ENCODE peak calls at places on chromosomes 16 and 17, in four cellular contexts. U, I, S and Z are unnamed samples.
A peak's percentile ranks its signal among the peaks of the same experiment; 100 is the strongest.

GRCh38 chr17:48526986-48527741 is 3.6 kb downstream of the HOXB1 start:
- DNase-seq in U (peak; percentile 69), I (no peak), S (peak; percentile 18), Z (no peak)

GRCh38 chr16:56013962-56014552 is 138.9 kb upstream of the CES5A start:
- DNase-seq in U (peak; percentile 94), I (no peak), S (peak; percentile 63), Z (peak; percentile 83)

GRCh38 chr16:54361246-54361645 is 74.7 kb upstream of the IRX3 start:
- DNase-seq in U (no peak), I (no peak), S (no peak), Z (no peak)

GRCh38 chr17:31297090-31297489 is at the start of gene OMG:
- DNase-seq in U (no peak), I (no peak), S (no peak), Z (no peak)

GRCh38 chr16:67661101-67661661 is 421 bp downstream of the PARD6A start:
- DNase-seq in U (peak; percentile 55), I (no peak), S (peak; percentile 22), Z (peak; percentile 62)

GRCh38 chr17:75848523-75849303 is 4.5 kb upstream of the UNC13D start:
- DNase-seq in U (peak; percentile 87), I (peak; percentile 85), S (peak; percentile 79), Z (peak; percentile 80)

GRCh38 chr17:31696184-31696602 is 162.9 kb downstream of the COPRS start:
- DNase-seq in U (peak; percentile 66), I (peak; percentile 72), S (peak; percentile 81), Z (peak; percentile 54)

GRCh38 chr17:41492771-41493170 is 3.1 kb upstream of the KRT36 start:
- DNase-seq in U (no peak), I (no peak), S (peak; percentile 33), Z (peak; percentile 66)

GRCh38 chr17:7141824-7142223 is 27.2 kb upstream of the ASGR2 start:
- DNase-seq in U (no peak), I (no peak), S (no peak), Z (peak; percentile 56)

GRCh38 chr17:1965556-1966273 is 59.4 kb downstream of the RTN4RL1 start:
- DNase-seq in U (peak; percentile 55), I (no peak), S (no peak), Z (no peak)

GRCh38 chr17:61065263-61065773 is 334.3 kb upstream of the TBX2 start:
- DNase-seq in U (no peak), I (no peak), S (no peak), Z (no peak)

GRCh38 chr16:6857575-6857974 is 475.1 kb upstream of the RBFOX1 start:
- DNase-seq in U (no peak), I (no peak), S (no peak), Z (no peak)

GRCh38 chr17:50172130-50172529 is 6.3 kb downstream of the SGCA start:
- DNase-seq in U (no peak), I (no peak), S (no peak), Z (no peak)

GRCh38 chr16:6861136-6861535 is 471.5 kb upstream of the RBFOX1 start:
- DNase-seq in U (no peak), I (no peak), S (no peak), Z (no peak)

DNA sequence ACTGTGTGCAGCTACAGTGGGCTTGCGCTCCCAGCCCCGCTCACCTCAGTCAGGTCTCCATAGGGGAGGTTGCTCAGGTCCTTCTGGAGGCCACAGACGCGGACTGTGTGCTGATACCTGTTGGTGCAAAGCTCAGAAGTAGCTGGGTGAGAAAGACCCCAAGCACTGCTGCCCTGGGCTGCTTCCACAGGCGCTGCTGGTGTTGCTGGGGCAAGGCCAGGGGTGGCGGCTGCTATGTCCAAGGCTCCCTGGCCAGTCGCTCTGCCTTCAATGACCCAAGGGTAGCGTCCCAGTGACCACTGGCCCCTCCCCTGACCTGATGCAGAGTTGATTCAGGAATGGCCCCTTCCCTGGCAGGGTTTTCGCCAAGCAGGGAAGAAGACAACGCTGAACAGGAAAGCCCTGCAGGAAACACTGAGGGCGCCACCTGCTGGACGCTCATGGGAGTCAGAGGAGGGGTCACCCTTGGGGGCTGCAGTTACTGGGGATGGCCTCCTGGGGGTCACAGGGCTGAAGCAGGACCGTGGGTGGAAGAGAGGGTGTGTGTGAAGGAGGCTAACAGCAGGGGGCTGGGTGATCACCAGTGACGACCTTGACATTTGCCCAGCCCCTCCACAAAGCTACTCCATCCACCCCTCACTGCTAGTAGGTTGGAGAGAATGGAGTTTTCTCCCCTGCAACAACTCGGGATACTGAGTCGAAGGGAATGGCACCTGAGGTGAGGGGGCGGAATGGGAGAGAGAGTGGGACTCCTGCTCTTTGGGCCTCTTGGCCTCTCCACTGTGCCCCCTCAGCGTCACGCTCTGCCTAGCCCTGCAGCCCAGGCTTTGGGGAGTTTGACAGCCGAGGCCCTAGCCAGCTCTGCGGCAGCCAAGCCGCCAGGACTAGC is 38.3 kb downstream of the ABCC12 start:
- DNase-seq in U (peak; percentile 91), I (peak; percentile 6), S (peak; percentile 53), Z (peak; percentile 81)
- TF ChIP-seq CTCF in U (peak; percentile 97), I (peak; percentile 32), S (peak; percentile 61), Z (peak; percentile 76)

DNA sequence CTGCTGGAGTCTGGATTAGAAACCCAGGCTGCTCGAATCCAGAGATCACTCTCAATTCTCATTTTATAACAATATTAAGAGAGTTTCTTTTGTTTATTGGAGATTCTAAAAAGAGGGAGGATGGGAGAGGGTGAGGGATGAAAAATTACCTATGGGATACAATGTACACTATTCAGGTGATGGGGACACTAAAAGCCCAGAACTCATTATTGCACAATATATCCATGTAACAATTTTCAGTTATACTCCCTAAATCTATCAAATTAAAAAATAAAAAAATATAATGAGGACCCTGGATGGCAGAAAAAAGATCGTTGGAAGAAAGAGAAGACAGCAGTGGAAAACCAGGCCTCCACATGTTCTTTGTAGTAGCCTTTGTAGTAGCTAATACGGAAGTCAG is 100.8 kb downstream of the CNTNAP4 start:
- DNase-seq in U (no peak), I (no peak), S (no peak), Z (no peak)
- TF ChIP-seq CTCF in U (no peak), I (no peak), S (no peak), Z (no peak)

GRCh38 chr17:42984486-42984885 is 4.1 kb downstream of the RUNDC1 start:
- DNase-seq in U (no peak), I (no peak), S (no peak), Z (no peak)

GRCh38 chr17:42982266-42982665 is 1.9 kb downstream of the RUNDC1 start:
- DNase-seq in U (no peak), I (no peak), S (no peak), Z (no peak)

GRCh38 chr17:42980274-42980765 is at the start of gene RUNDC1:
- DNase-seq in U (peak; percentile 97), I (peak; percentile 90), S (peak; percentile 95), Z (peak; percentile 90)

GRCh38 chr17:42979511-42980273 is at the start of gene PTGES3L:
- DNase-seq in U (peak; percentile 35), I (no peak), S (peak; percentile 51), Z (no peak)

DNA sequence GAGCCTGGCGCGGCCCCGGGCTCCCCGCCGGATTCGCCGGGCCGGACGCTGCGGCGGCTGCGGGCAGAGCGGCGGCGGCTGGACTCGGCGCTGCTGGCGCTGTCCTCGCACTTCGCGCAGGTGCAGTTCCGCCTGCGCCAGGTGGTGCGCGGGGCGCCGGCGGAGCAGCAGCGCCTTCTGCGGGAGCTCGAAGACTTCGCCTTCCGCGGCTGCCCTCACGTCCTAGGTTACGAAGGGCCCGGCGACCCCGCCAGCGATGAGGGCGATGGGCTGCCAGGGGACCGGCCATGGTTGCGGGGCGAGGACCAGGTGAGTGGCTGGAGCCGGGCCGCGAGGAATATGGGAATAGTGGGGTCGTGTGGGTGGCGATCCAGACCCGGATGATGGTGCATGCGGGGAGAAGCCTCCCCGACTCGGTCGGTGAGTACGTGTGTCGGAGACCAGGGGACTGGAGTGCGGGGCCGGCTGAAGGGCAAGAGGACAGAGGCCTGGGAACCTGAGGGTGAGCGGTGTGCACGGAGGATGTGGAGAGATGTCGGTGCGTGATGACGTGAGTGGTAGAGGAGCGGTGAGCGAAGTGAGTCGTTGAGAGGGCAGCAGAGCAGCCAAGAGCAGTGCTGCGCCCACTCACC is 517 bp downstream of the RUNDC1 start:
- DNase-seq in U (peak; percentile 57), I (no peak), S (peak; percentile 37), Z (peak; percentile 25)
- TF ChIP-seq CTCF in U (no peak), I (no peak), S (no peak), Z (peak; percentile 22)

GRCh38 chr16:660132-660458 is 7.8 kb upstream of the RHOT2 start:
- DNase-seq in U (no peak), I (no peak), S (no peak), Z (no peak)

GRCh38 chr16:659618-660017 is 8.3 kb upstream of the RHOT2 start:
- DNase-seq in U (no peak), I (no peak), S (no peak), Z (no peak)

GRCh38 chr16:661184-661821 is 6.6 kb upstream of the RHOT2 start:
- DNase-seq in U (no peak), I (no peak), S (no peak), Z (no peak)

GRCh38 chr16:662095-662494 is 5.8 kb upstream of the RHOT2 start:
- DNase-seq in U (no peak), I (no peak), S (no peak), Z (no peak)

DNA sequence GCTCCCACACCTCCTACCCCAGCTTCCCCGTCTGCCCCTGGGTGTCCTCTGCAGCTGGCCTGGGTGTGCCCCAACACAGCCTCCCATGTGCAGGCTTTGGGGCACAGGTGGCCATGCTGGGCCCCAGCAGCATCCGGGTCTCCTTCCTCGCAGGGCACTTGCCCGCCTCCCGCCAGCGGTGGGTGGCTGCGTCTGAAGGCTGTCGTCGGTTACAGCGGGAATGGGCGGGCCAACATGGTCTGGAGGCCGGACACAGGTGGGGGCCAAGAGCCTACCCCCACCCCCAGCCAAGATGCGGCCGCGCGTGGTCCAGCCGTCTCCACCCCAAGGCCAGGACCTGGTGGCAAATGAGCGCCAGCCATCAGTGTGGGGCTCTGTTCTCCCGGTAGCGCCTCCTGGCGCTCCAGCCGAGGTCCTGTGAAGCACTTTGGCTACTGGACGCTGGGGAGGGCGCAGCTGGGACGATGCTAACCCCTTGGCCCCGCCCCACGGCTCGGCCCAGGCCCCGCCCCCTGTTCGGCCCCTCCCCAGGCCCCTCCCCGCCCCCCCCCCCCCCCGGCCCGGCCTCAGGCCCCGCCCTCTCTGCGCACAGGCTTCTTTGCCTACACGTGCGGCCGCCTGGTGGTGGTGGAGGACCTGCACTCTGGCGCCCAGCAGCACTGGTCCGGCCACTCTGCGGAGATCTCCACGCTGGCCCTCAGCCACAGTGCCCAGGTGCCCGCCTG is 7.3 kb upstream of the RHOT2 start:
- DNase-seq in U (peak; percentile 88), I (peak; percentile 84), S (peak; percentile 87), Z (peak; percentile 81)
- TF ChIP-seq CTCF in U (peak; percentile 47), I (peak; percentile 54), S (peak; percentile 65), Z (peak; percentile 62)

DNA sequence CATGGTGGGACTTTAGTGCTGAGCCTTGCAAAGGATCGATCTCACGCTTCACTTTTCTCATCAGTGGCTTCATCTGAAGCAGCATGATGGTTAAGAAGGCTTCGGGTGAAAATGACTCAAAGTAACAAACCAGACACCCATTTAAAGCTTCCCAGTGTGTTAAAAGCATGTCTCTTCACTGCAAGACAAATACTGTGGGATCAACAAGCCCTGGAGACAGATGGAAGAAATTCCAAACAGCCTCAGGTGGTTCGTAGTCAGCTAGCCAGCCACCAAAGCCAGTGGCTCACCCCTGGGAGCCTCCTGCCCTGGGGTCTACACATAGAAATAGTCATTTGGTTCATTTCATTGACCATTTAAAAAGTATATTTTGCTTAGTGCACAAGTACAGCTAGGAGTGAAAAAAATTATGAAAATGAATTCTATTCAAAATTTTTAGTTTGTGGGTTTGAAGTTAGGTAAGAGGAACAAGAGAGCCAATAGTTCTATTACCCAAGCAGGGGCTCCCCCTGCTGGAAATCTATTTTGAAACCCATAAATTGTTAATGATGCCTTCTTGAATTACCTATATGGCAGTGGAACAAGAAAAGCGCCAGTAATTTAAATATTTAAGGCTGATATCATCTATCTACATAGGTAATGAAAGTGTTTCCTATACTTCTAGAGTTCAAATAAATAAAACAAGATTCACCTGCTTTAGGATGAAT is 51.6 kb downstream of the PMP22 start:
- DNase-seq in U (peak; percentile 15), I (no peak), S (no peak), Z (no peak)
- TF ChIP-seq CTCF in U (peak; percentile 59), I (no peak), S (peak; percentile 43), Z (no peak)

GRCh38 chr17:52383493-52384100 is 225.1 kb upstream of the CA10 start:
- DNase-seq in U (peak; percentile 65), I (peak; percentile 54), S (no peak), Z (peak; percentile 51)
- TF ChIP-seq CTCF in U (peak; percentile 83), I (peak; percentile 26), S (peak; percentile 55), Z (peak; percentile 33)